ENCODE peak calls at places on chromosomes 4 and X, in six cellular contexts. T, V, B, K, A and J are unnamed samples. For H3K27me3, the result is how much of the 10 kb centered on the place peaks cover.

GRCh38 chr4:101774807-101775206 is 15.7 kb upstream of the BANK1 start:
- DNase-seq in T (no peak), V (no peak), B (no peak), K (peak), A (no peak), J (no peak)

GRCh38 chrX:145843196-145843595 is 25.6 kb downstream of the SLITRK2 start:
- DNase-seq in T (no peak), V (no peak), B (no peak), K (no peak), A (no peak), J (no peak)

GRCh38 chr4:87497141-87497540 is 32.0 kb downstream of the SPARCL1 start:
- DNase-seq in T (peak), V (no peak), B (no peak), K (no peak), A (no peak), J (no peak)

GRCh38 chrX:129721870-129722269 is 16.9 kb upstream of the XPNPEP2 start:
- DNase-seq in T (no peak), V (no peak), B (no peak), K (no peak), A (no peak), J (no peak)

GRCh38 chr4:14906805-14907204 is 95.5 kb upstream of the CPEB2 start:
- DNase-seq in T (no peak), V (no peak), B (no peak), K (peak), A (no peak), J (no peak)

GRCh38 chr4:152614337-152614736 is 65.5 kb downstream of the TMEM154 start:
- DNase-seq in T (no peak), V (no peak), B (peak), K (no peak), A (no peak), J (peak)

GRCh38 chr4:108181704-108182103 is 13.0 kb upstream of the LEF1 start:
- DNase-seq in T (peak), V (no peak), B (no peak), K (no peak), A (no peak), J (no peak)

GRCh38 chr4:98462487-98462886 is 195.9 kb downstream of the TSPAN5 start:
- DNase-seq in T (no peak), V (no peak), B (no peak), K (no peak), A (no peak), J (no peak)

GRCh38 chr4:124018383-124019317 is 622.1 kb downstream of the SPRY1 start:
- DNase-seq in T (peak), V (peak), B (peak), K (peak), A (peak), J (peak)

GRCh38 chr4:42641696-42642095 is 15.2 kb downstream of the ATP8A1 start:
- DNase-seq in T (peak), V (no peak), B (no peak), K (no peak), A (peak), J (no peak)

GRCh38 chrX:79161655-79162054 is 17.2 kb downstream of the GPR174 start:
- DNase-seq in T (peak), V (no peak), B (no peak), K (no peak), A (peak), J (no peak)

GRCh38 chrX:69232945-69233344 is 67.7 kb upstream of the PJA1 start:
- DNase-seq in T (no peak), V (no peak), B (no peak), K (no peak), A (no peak), J (no peak)

GRCh38 chr4:178356725-178357124 is 914.5 kb upstream of the AGA start:
- DNase-seq in T (no peak), V (no peak), B (no peak), K (no peak), A (no peak), J (no peak)

GRCh38 chr4:2933566-2934076 is 29.6 kb downstream of the NOP14 start:
- DNase-seq in T (no peak), V (no peak), B (no peak), K (no peak), A (peak), J (no peak)

GRCh38 chrX:44299177-44299576 is 44.3 kb downstream of the EFHC2 start:
- DNase-seq in T (no peak), V (no peak), B (no peak), K (peak), A (no peak), J (no peak)

GRCh38 chr4:105895324-105895608 is at the start of gene NPNT:
- DNase-seq in T (no peak), V (peak), B (peak), K (peak), A (peak), J (no peak)

GRCh38 chrX:74925210-74926088 is at the start of gene NEXMIF:
- DNase-seq in T (peak), V (peak), B (peak), K (peak), A (peak), J (peak)

GRCh38 chr4:16443504-16444088 is 217.3 kb upstream of the TAPT1 start:
- DNase-seq in T (peak), V (no peak), B (no peak), K (peak), A (no peak), J (no peak)

GRCh38 chr4:4384837-4385236 is 2.1 kb upstream of the NSG1 start:
- DNase-seq in T (no peak), V (no peak), B (no peak), K (no peak), A (no peak), J (no peak)

GRCh38 chr4:2333916-2334644 is 72.2 kb upstream of the MXD4 start:
- DNase-seq in T (no peak), V (no peak), B (no peak), K (no peak), A (no peak), J (no peak)

GRCh38 chr4:106032851-106033286 is 137.6 kb downstream of the NPNT start:
- DNase-seq in T (no peak), V (no peak), B (no peak), K (peak), A (no peak), J (no peak)

GRCh38 chr4:66486068-66486467 is 815.8 kb upstream of the EPHA5 start:
- DNase-seq in T (no peak), V (no peak), B (no peak), K (no peak), A (no peak), J (no peak)

GRCh38 chr4:125666635-125667034 is 351.9 kb downstream of the FAT4 start:
- DNase-seq in T (no peak), V (no peak), B (no peak), K (no peak), A (no peak), J (no peak)

GRCh38 chr4:80008351-80008750 is 64.7 kb downstream of the ANTXR2 start:
- DNase-seq in T (no peak), V (no peak), B (no peak), K (peak), A (no peak), J (no peak)

GRCh38 chrX:56745019-56745418 is 16.0 kb downstream of the NBDY start:
- DNase-seq in T (no peak), V (no peak), B (no peak), K (peak), A (no peak), J (no peak)

GRCh38 chrX:136166221-136166855 is 19.0 kb downstream of the FHL1 start:
- DNase-seq in T (peak), V (no peak), B (no peak), K (peak), A (no peak), J (no peak)

GRCh38 chr4:88527787-88528186 is 4.2 kb upstream of the PYURF start:
- DNase-seq in T (no peak), V (no peak), B (no peak), K (no peak), A (peak), J (no peak)

GRCh38 chr4:3257125-3257690 is 8.2 kb downstream of the MSANTD1 start:
- DNase-seq in T (no peak), V (no peak), B (no peak), K (no peak), A (peak), J (peak)

GRCh38 chr4:43132010-43132582 is 239.6 kb downstream of the GRXCR1 start:
- DNase-seq in T (peak), V (no peak), B (peak), K (peak), A (peak), J (peak)

GRCh38 chrX:115493015-115493414 is 68.0 kb upstream of the PLS3 start:
- DNase-seq in T (no peak), V (no peak), B (no peak), K (no peak), A (no peak), J (no peak)

GRCh38 chrX:1500701-1501624 is 36.0 kb downstream of the P2RY8 start:
- DNase-seq in T (peak), V (no peak), B (no peak), K (no peak), A (peak), J (no peak)

GRCh38 chr4:138263438-138263837 is 21.3 kb upstream of the SLC7A11 start:
- DNase-seq in T (no peak), V (no peak), B (no peak), K (peak), A (no peak), J (no peak)

GRCh38 chrX:27995611-27996010 is 14.4 kb upstream of the DCAF8L1 start:
- DNase-seq in T (no peak), V (no peak), B (no peak), K (no peak), A (no peak), J (no peak)

GRCh38 chr4:25439913-25440477 is 62.9 kb downstream of the ANAPC4 start:
- DNase-seq in T (peak), V (no peak), B (peak), K (peak), A (no peak), J (peak)

GRCh38 chr4:55947912-55948725 is 626 bp upstream of the CEP135 start:
- DNase-seq in T (peak), V (no peak), B (no peak), K (peak), A (peak), J (no peak)

DNA sequence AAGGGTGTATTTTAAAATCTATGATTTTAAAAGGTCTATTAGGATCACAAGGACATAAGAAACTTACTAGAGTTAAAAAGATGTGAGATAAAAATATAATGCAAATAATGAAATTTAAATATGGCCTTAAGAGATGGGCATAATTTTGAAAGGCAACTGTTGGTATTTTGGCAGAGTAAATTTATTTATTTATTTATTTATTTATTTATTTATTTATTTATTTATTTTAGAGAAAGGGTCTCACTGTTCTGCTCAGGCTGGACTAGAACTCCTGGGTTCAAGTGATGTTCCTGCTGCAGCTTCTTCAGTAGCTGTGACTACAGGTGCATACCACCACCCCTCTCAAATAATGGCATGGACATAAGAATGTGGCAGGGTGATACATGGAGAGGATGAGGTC is 932.1 kb upstream of the LCORL start:
- DNase-seq in T (no peak), V (no peak), B (no peak), K (no peak), A (no peak), J (no peak)
- H3K27me3 ChIP-seq in T (under half), V (under half), B (under half), K (under half), A (under half), J (under half)

GRCh38 chrX:66018585-66019309 is 21.1 kb downstream of the VSIG4 start:
- DNase-seq in T (no peak), V (no peak), B (no peak), K (no peak), A (no peak), J (no peak)
- H3K4me3 ChIP-seq in T (no peak), V (no peak), B (no peak), K (no peak), A (no peak), J (no peak)

GRCh38 chrX:13571136-13571535 is 1.7 kb downstream of the EGFL6 start:
- DNase-seq in T (no peak), V (no peak), B (no peak), K (no peak), A (no peak), J (no peak)

GRCh38 chrX:13574600-13574999 is 5.2 kb downstream of the EGFL6 start:
- DNase-seq in T (no peak), V (no peak), B (no peak), K (no peak), A (peak), J (no peak)

GRCh38 chrX:13570245-13570573 is 808 bp downstream of the EGFL6 start:
- DNase-seq in T (no peak), V (no peak), B (no peak), K (no peak), A (no peak), J (no peak)

GRCh38 chrX:13569479-13570244 is at the start of gene EGFL6:
- DNase-seq in T (peak), V (peak), B (no peak), K (no peak), A (peak), J (no peak)
- H3K27me3 ChIP-seq in T (under half), V (under half), B (under half), K (under half), A (under half), J (under half)

GRCh38 chrX:147340947-147341346 is 526.4 kb upstream of the CXorf51A start:
- DNase-seq in T (no peak), V (no peak), B (no peak), K (no peak), A (no peak), J (no peak)
- H3K4me3 ChIP-seq in T (no peak), V (no peak), B (no peak), K (no peak), A (no peak), J (no peak)

GRCh38 chrX:31297881-31298280 is 226.0 kb upstream of the FTHL17 start:
- DNase-seq in T (no peak), V (no peak), B (no peak), K (no peak), A (no peak), J (no peak)
- H3K27me3 ChIP-seq in T (under half), V (under half), B (under half), K (under half), A (under half), J (under half)

GRCh38 chr4:155388162-155388561 is 11.4 kb upstream of the MAP9 start:
- DNase-seq in T (no peak), V (no peak), B (no peak), K (no peak), A (no peak), J (no peak)
- H3K4me3 ChIP-seq in T (no peak), V (no peak), B (no peak), K (no peak), A (no peak), J (no peak)

GRCh38 chr4:110632506-110633357 is 9.9 kb upstream of the PITX2 start:
- DNase-seq in T (no peak), V (peak), B (no peak), K (no peak), A (no peak), J (no peak)

GRCh38 chr4:110636231-110636676 is 13.4 kb upstream of the PITX2 start:
- DNase-seq in T (no peak), V (no peak), B (no peak), K (no peak), A (no peak), J (no peak)

GRCh38 chr4:110633358-110634319 is 10.8 kb upstream of the PITX2 start:
- DNase-seq in T (no peak), V (no peak), B (no peak), K (no peak), A (no peak), J (no peak)

GRCh38 chr4:110635155-110635479 is 12.2 kb upstream of the PITX2 start:
- DNase-seq in T (no peak), V (no peak), B (no peak), K (no peak), A (no peak), J (no peak)

DNA sequence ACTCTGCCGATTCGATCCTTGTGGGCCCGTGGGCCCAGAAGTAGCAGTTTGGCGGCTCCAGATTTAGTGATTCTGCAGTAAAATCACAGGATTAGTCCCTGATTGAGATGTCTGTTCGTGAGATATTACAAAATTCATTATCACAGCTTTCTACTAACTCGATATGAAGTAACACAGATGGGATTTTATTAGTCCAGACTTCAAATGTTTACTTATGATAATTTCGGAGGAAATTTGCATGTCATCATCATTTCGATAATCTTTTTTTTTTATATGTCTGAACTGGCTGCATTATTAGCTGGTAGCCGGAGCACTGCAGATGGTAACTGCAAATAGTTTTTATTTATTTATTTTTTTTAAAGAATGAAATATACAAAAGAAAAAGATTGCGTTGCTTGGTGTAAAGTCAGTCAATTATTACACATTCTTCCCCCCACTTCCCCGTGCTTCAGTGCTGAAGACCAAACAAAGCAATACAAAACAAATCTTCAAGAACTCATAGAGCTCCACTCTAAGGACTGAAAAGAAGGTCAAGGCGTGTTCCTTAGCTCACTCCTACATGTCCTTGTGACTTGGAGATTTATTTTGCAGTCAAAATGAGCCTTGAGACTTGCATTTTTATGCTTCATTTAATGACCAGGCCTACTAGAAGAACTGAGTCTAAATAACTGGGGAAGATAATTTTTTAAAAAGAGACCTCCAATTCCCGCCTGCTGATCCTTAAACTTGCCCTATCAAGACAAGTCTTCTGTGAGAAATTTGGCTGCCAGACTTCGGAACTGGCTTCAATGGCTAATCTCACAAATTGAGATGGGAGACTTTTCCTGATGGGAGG is 11.7 kb upstream of the PITX2 start:
- DNase-seq in T (no peak), V (no peak), B (no peak), K (no peak), A (no peak), J (no peak)
- H3K27me3 ChIP-seq in T (half or more), V (under half), B (under half), K (half or more), A (under half), J (half or more)